ENCODE peak calls at places on chromosomes 1 and 21, in nine cellular contexts. S, D, B, R, H, X, A, V and E are unnamed samples.

GRCh38 chr21:46307625-46308024 is 16.0 kb downstream of the C21orf58 start:
- DNase-seq in V (no peak), A (no peak), S (peak), B (no peak), X (peak), R (peak), D (peak), H (no peak), E (no peak)

GRCh38 chr1:186536272-186536905 is 75.5 kb upstream of the PDC start:
- DNase-seq in S (no peak), R (peak), B (no peak), X (no peak), A (no peak), V (no peak), D (no peak), H (no peak), E (no peak)

GRCh38 chr1:30688920-30689794 is 34.2 kb downstream of the MATN1 start:
- DNase-seq in H (no peak), V (no peak), D (no peak), X (no peak), A (no peak), R (no peak), S (no peak), B (no peak), E (no peak)

GRCh38 chr1:30420519-30421050 is 302.8 kb downstream of the MATN1 start:
- DNase-seq in S (no peak), R (no peak), X (no peak), H (no peak), V (no peak), D (no peak), B (peak), A (peak), E (no peak)

GRCh38 chr21:33196956-33197374 is 32.8 kb upstream of the IFNAR2 start:
- DNase-seq in R (peak), D (peak), V (peak), H (peak), X (peak), A (peak), B (peak), S (peak), E (no peak)

GRCh38 chr1:31984419-31985347 is 29.0 kb upstream of the KHDRBS1 start:
- DNase-seq in S (no peak), D (no peak), A (peak), B (no peak), X (peak), R (peak), V (no peak), H (no peak), E (no peak)

GRCh38 chr21:33403786-33404571 is 766 bp downstream of the IFNGR2 start:
- DNase-seq in V (peak), X (peak), D (peak), A (peak), S (peak), R (peak), B (peak), H (no peak), E (no peak)

GRCh38 chr1:193069748-193070394 is 10.5 kb downstream of the RO60 start:
- DNase-seq in H (no peak), S (peak), X (peak), B (no peak), D (no peak), R (peak), V (no peak), A (no peak), E (no peak)

GRCh38 chr1:201896951-201897391 is 8.3 kb downstream of the SHISA4 start:
- DNase-seq in V (no peak), S (peak), D (no peak), X (peak), R (peak), A (no peak), B (no peak), H (no peak), E (no peak)

GRCh38 chr1:67431869-67432578 is 1.8 kb upstream of the SERBP1 start:
- DNase-seq in X (no peak), S (no peak), D (no peak), A (no peak), H (no peak), R (peak), B (no peak), V (peak), E (no peak)

GRCh38 chr1:211281322-211282022 is 22.3 kb downstream of the RCOR3 start:
- DNase-seq in A (no peak), B (no peak), S (peak), H (no peak), V (no peak), R (no peak), D (peak), X (no peak), E (no peak)

GRCh38 chr1:155186266-155186954 is 12.8 kb downstream of the TRIM46 start:
- DNase-seq in R (no peak), H (no peak), X (no peak), D (no peak), S (no peak), A (no peak), V (no peak), B (no peak), E (no peak)

GRCh38 chr1:44072204-44072603 is 40.9 kb upstream of the SLC6A9 start:
- DNase-seq in H (peak), R (peak), A (no peak), D (peak), B (no peak), X (peak), S (peak), V (no peak), E (peak)

GRCh38 chr1:64864018-64864945 is 102.1 kb downstream of the JAK1 start:
- DNase-seq in D (no peak), B (peak), S (no peak), V (peak), X (no peak), R (no peak), A (peak), H (peak), E (no peak)

GRCh38 chr21:36075171-36075570 is 5.3 kb downstream of the CBR1 start:
- DNase-seq in A (no peak), V (no peak), S (no peak), B (no peak), H (no peak), D (no peak), R (no peak), X (no peak), E (no peak)

GRCh38 chr1:51168266-51168845 is 66.3 kb downstream of the C1orf185 start:
- DNase-seq in R (peak), D (no peak), X (no peak), V (no peak), H (no peak), B (no peak), S (no peak), A (no peak), E (no peak)

GRCh38 chr1:89069955-89070354 is 4.9 kb upstream of the GBP1 start:
- DNase-seq in S (peak), A (no peak), H (no peak), B (no peak), X (no peak), R (peak), V (no peak), D (no peak), E (no peak)

GRCh38 chr1:172746091-172746949 is 87.4 kb downstream of the FASLG start:
- DNase-seq in H (peak), S (peak), A (no peak), D (peak), X (peak), B (no peak), V (no peak), R (peak), E (peak)